ENCODE peak calls at places on chromosomes 6 and 20, in five cellular contexts. R is CD4-positive, alpha-beta T cell; G is heart left ventricle; H is endothelial cell; E is BE2C. J is an unnamed sample.

GRCh38 chr6:106339334-106340029 is 13.9 kb upstream of the ATG5 start:
- DNase-seq in G (no peak), R (peak), H (peak), E (peak), J (peak)

GRCh38 chr6:105291525-105291924 is 111.4 kb downstream of the PREP start:
- DNase-seq in E (no peak), R (no peak), G (no peak), H (no peak), J (no peak)

GRCh38 chr6:4682431-4683159 is 93.6 kb upstream of the CDYL start:
- DNase-seq in G (no peak), E (no peak), H (no peak), R (no peak), J (peak)

GRCh38 chr6:52575490-52575868 is 1.4 kb downstream of the TRAM2 start:
- DNase-seq in R (no peak), H (no peak), E (no peak), G (no peak), J (no peak)

GRCh38 chr6:134706153-134706552 is 243.7 kb downstream of the ALDH8A1 start:
- DNase-seq in G (no peak), E (no peak), R (no peak), H (no peak), J (no peak)

GRCh38 chr6:137811121-137811911 is 55.7 kb upstream of the TNFAIP3 start:
- DNase-seq in G (peak), E (no peak), H (peak), R (peak), J (peak)

GRCh38 chr20:25676164-25676809 is 20.4 kb downstream of the ZNF337 start:
- DNase-seq in E (no peak), G (no peak), R (no peak), H (no peak), J (peak)

GRCh38 chr6:138038148-138038870 is 68.9 kb downstream of the PERP start:
- DNase-seq in E (no peak), R (no peak), H (no peak), G (no peak), J (no peak)

GRCh38 chr6:111552241-111552744 is 53.4 kb downstream of the TRAF3IP2 start:
- DNase-seq in G (peak), E (peak), R (no peak), H (no peak), J (peak)

GRCh38 chr6:12288844-12289654 is 1.1 kb upstream of the EDN1 start:
- DNase-seq in E (peak), G (no peak), R (no peak), H (peak), J (peak)

GRCh38 chr20:23022849-23023248 is 12.3 kb upstream of the SSTR4 start:
- DNase-seq in H (no peak), G (no peak), E (no peak), R (no peak), J (peak)

GRCh38 chr6:170296746-170297576 is 6.1 kb upstream of the DLL1 start:
- DNase-seq in R (no peak), E (no peak), G (no peak), H (no peak), J (no peak)

GRCh38 chr6:39824030-39824926 is 32.1 kb downstream of the DAAM2 start:
- DNase-seq in G (no peak), H (no peak), R (no peak), E (no peak), J (no peak)

GRCh38 chr6:95142661-95143060 is 434.7 kb upstream of the MANEA start:
- DNase-seq in R (no peak), E (no peak), G (no peak), H (no peak), J (no peak)

GRCh38 chr20:58994390-58995159 is 12.5 kb downstream of the CTSZ start:
- DNase-seq in G (peak), H (no peak), E (no peak), R (no peak), J (no peak)

GRCh38 chr6:37704066-37704465 is 6.4 kb upstream of the MDGA1 start:
- DNase-seq in E (no peak), G (no peak), R (no peak), H (no peak), J (no peak)

GRCh38 chr20:33719277-33719988 is 677 bp downstream of the PXMP4 start:
- DNase-seq in G (no peak), H (no peak), R (no peak), E (no peak), J (no peak)

GRCh38 chr6:7042654-7043545 is 64.9 kb upstream of the RREB1 start:
- DNase-seq in E (no peak), H (no peak), R (no peak), G (no peak), J (no peak)

GRCh38 chr6:149967591-149967990 is 3.8 kb downstream of the ULBP1 start:
- DNase-seq in E (no peak), R (no peak), H (no peak), G (no peak), J (no peak)

GRCh38 chr20:23206995-23207394 is 120.9 kb upstream of the CD93 start:
- DNase-seq in H (no peak), G (no peak), R (no peak), E (no peak), J (no peak)

GRCh38 chr6:46719099-46719498 is 16.1 kb downstream of the PLA2G7 start:
- DNase-seq in E (no peak), G (no peak), R (no peak), H (no peak), J (peak)

GRCh38 chr6:9155836-9156235 is 720.5 kb upstream of the SLC35B3 start:
- DNase-seq in R (no peak), E (no peak), G (no peak), H (no peak), J (no peak)

GRCh38 chr6:136529655-136530054 is 20.6 kb downstream of the MAP7 start:
- DNase-seq in E (no peak), H (no peak), G (no peak), R (no peak), J (no peak)

GRCh38 chr20:272718-273117 is 15.2 kb downstream of the DEFB132 start:
- DNase-seq in E (no peak), H (no peak), G (no peak), R (no peak), J (peak)

GRCh38 chr6:107348224-107348623 is 111.1 kb downstream of the PDSS2 start:
- DNase-seq in R (no peak), E (no peak), H (no peak), G (no peak), J (peak)

GRCh38 chr20:46207031-46207549 is 89.0 kb downstream of the CD40 start:
- DNase-seq in E (no peak), H (no peak), R (no peak), G (peak), J (no peak)

GRCh38 chr6:153028261-153028660 is 25.8 kb upstream of the MTRF1L start:
- DNase-seq in R (no peak), E (no peak), G (no peak), H (no peak), J (peak)

GRCh38 chr6:153028963-153029362 is 26.5 kb upstream of the MTRF1L start:
- DNase-seq in E (no peak), R (no peak), G (no peak), H (no peak), J (no peak)

GRCh38 chr6:153034139-153034538 is 31.6 kb upstream of the MTRF1L start:
- DNase-seq in R (no peak), G (no peak), H (no peak), E (no peak), J (no peak)

GRCh38 chr6:153031335-153031955 is 28.9 kb upstream of the MTRF1L start:
- DNase-seq in H (no peak), G (no peak), E (no peak), R (no peak), J (no peak)

GRCh38 chr6:153032255-153032882 is 29.9 kb upstream of the MTRF1L start:
- DNase-seq in G (no peak), R (no peak), H (no peak), E (no peak), J (peak)
- TF ChIP-seq CTCF in G (peak), R (no peak), H (no peak), E (peak), J (peak)

GRCh38 chr20:31494131-31494530 is 19.0 kb downstream of the REM1 start:
- DNase-seq in E (peak), G (no peak), R (no peak), H (peak), J (peak)
- TF ChIP-seq CTCF in E (peak), G (no peak), R (no peak), H (peak), J (peak)

GRCh38 chr6:125791820-125792165 is 1.0 kb downstream of the NCOA7 start:
- DNase-seq in H (no peak), E (no peak), G (no peak), R (no peak), J (no peak)
- TF ChIP-seq CTCF in H (no peak), E (no peak), G (no peak), R (peak), J (no peak)

DNA sequence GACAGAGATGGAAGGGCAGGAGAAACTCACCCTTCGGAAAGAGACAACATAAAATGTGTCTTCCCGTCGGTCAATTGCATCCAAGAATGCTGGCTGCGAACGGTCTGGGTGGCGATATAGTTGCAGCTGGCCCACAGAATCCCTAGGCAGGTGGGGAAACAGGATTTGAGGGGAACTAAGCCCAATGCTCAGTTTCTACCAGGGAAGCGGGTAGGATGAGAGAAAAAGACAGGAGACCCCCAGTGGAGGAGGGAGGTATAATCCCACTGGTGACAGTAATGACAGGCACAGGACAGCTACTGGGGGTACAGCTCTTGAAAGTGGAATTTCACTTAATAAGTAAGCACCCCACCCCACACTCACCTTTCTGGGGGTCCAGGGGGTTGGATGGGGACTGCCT is 7.5 kb upstream of the TNXB start:
- DNase-seq in R (no peak), G (no peak), E (peak), H (no peak), J (peak)
- TF ChIP-seq CTCF in R (no peak), G (peak), E (peak), H (peak), J (peak)

GRCh38 chr6:153553627-153554026 is 422.5 kb upstream of the RGS17 start:
- DNase-seq in G (no peak), H (peak), R (no peak), E (peak), J (peak)
- TF ChIP-seq CTCF in G (no peak), H (no peak), R (no peak), E (peak), J (no peak)

GRCh38 chr20:63895202-63895885 is 418 bp downstream of the DNAJC5 start:
- DNase-seq in E (no peak), G (no peak), R (peak), H (no peak), J (no peak)

GRCh38 chr20:63896136-63896890 is 1.4 kb downstream of the DNAJC5 start:
- DNase-seq in H (no peak), E (no peak), G (peak), R (no peak), J (peak)

GRCh38 chr20:63895886-63896135 is 885 bp downstream of the DNAJC5 start:
- DNase-seq in H (no peak), E (no peak), G (no peak), R (no peak), J (peak)

GRCh38 chr20:63893999-63894357 is 948 bp upstream of the DNAJC5 start:
- DNase-seq in H (no peak), R (no peak), G (no peak), E (no peak), J (no peak)

DNA sequence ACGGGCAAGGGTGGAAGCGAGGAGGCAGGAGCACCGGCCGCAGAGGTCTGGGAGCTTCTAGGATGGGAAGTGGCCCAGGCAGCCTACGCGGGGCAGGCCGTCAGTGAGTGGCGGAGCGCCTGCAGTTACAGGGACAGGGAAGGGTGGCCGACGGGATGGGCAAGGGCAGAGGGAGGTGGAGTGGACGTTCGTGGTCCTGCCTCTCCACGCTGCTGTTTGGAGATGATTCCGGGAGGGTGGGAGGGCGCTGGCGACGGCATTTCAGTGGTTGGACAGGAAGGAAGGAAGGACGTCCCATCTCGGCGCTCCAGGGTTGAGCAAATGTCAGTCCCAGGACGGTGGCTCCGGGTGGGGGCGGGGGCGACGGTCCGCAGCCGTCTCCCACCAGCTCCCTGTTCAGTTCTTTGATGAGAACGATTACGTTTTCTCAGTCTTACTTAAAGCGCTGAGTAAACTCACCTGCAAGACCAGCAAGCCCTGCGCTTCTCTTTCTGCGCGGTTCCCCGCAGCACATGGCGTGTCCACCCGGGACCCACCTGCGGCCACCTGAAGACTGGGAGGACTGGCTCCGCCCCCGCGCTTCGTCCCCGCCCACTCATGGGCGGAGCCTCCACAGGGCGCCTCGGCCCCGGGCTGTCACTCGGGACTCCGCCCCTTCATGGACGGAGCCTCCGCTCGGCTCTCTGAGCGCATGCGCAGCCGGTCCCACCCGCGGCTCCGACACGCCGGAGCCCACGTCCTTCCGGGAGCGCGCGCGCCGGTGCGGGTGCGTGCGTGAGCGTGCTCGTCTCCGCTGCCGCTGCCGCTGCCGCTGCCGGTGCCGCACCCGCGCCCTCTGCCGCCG is at the start of gene DNAJC5:
- DNase-seq in H (peak), E (peak), R (peak), G (peak), J (peak)
- TF ChIP-seq CTCF in H (no peak), E (no peak), R (no peak), G (no peak), J (no peak)

GRCh38 chr6:102619585-102619984 is 1226.1 kb downstream of the GRIK2 start:
- DNase-seq in H (peak), E (peak), G (no peak), R (no peak), J (peak)
- TF ChIP-seq CTCF in H (peak), E (peak), G (peak), R (no peak), J (no peak)

DNA sequence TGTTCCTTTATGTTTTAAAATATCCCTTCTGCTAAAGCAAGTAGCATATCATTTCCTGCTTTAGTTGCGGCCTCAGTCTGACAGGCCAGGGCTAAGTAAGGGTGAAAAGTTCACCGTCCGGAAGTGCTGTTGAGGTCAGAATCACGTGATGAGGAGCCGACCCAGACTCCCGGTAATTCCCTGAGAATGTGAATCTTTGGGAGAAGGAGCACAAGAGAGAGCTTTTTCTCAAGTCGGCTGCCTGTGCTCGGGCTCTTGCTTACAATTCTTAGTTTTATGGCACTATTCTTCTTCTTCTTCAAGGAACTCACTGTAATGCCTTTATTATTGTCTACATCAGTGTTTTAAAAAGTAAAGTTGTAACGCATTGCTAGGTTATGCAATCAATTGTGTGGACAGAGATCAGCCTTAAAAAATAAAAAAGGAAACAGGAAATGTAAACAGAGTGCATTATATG is 309.3 kb downstream of the PRL start:
- DNase-seq in H (peak), G (peak), R (no peak), E (peak), J (peak)
- TF ChIP-seq CTCF in H (no peak), G (no peak), R (no peak), E (no peak), J (no peak)